ENCODE peak calls at places on chromosomes 4 and X, in four cellular contexts. Y is nephron progenitor cell, X is thoracic aorta, O is HFFc6. I is an unnamed sample.

GRCh38 chr4:38948551-38948950 is 80.9 kb downstream of the FAM114A1 start:
- DNase-seq in O (peak), Y (no peak), X (no peak), I (peak)

GRCh38 chr4:154041595-154042086 is 252.8 kb upstream of the SFRP2 start:
- DNase-seq in Y (no peak), X (no peak), O (no peak), I (no peak)

GRCh38 chr4:79413032-79413431 is 5.0 kb upstream of the GK2 start:
- DNase-seq in Y (no peak), O (no peak), X (no peak), I (no peak)

GRCh38 chrX:118420462-118420861 is 74.6 kb downstream of the WDR44 start:
- DNase-seq in Y (no peak), O (no peak), X (no peak), I (no peak)

GRCh38 chr4:99300934-99301333 is 10.1 kb upstream of the ADH1A start:
- DNase-seq in O (peak), X (peak), Y (no peak), I (peak)

GRCh38 chr4:144655491-144655890 is 9.5 kb downstream of the HHIP start:
- DNase-seq in Y (no peak), O (no peak), X (no peak), I (no peak)

GRCh38 chrX:134294548-134294947 is 57.6 kb downstream of the CCDC160 start:
- DNase-seq in X (no peak), Y (no peak), O (no peak), I (no peak)

GRCh38 chrX:20477836-20478532 is 211.3 kb upstream of the RPS6KA3 start:
- DNase-seq in X (no peak), Y (no peak), O (no peak), I (no peak)

GRCh38 chrX:107483976-107484726 is 34.7 kb downstream of the FRMPD3 start:
- DNase-seq in O (no peak), X (no peak), Y (peak), I (no peak)

GRCh38 chrX:12701625-12702024 is 89.6 kb upstream of the PRPS2 start:
- DNase-seq in X (no peak), O (peak), Y (peak), I (no peak)

GRCh38 chr4:108113229-108113628 is 55.5 kb downstream of the LEF1 start:
- DNase-seq in X (no peak), O (no peak), Y (no peak), I (no peak)

GRCh38 chrX:12974797-12975669 is at the start of gene TMSB4X:
- DNase-seq in X (peak), Y (peak), O (peak), I (peak)

GRCh38 chrX:136067946-136068345 is 79.4 kb upstream of the FHL1 start:
- DNase-seq in X (no peak), Y (no peak), O (no peak), I (no peak)

GRCh38 chr4:147327322-147327721 is 153.6 kb upstream of the EDNRA start:
- DNase-seq in X (no peak), O (no peak), Y (no peak), I (no peak)

GRCh38 chr4:29075366-29075765 is 1644.8 kb upstream of the PCDH7 start:
- DNase-seq in X (no peak), Y (no peak), O (no peak), I (no peak)

GRCh38 chrX:134685662-134686061 is 27.4 kb upstream of the PLAC1 start:
- DNase-seq in X (no peak), O (peak), Y (no peak), I (no peak)

GRCh38 chr4:173111031-173111430 is 57.6 kb upstream of the GALNT7 start:
- DNase-seq in Y (no peak), X (no peak), O (no peak), I (no peak)

GRCh38 chrX:134180566-134180965 is 56.4 kb upstream of the CCDC160 start:
- DNase-seq in X (no peak), O (no peak), Y (no peak), I (no peak)

GRCh38 chr4:65538571-65538970 is 131.7 kb downstream of the EPHA5 start:
- DNase-seq in Y (no peak), X (no peak), O (no peak), I (no peak)

GRCh38 chr4:127249066-127249766 is 383.5 kb upstream of the INTU start:
- DNase-seq in Y (no peak), O (no peak), X (no peak), I (no peak)

GRCh38 chr4:139655116-139655515 is 10.5 kb upstream of the MGST2 start:
- DNase-seq in Y (no peak), X (no peak), O (peak), I (no peak)

GRCh38 chrX:925094-925493 is 287.4 kb downstream of the CRLF2 start:
- DNase-seq in Y (no peak), X (no peak), O (no peak), I (no peak)

DNA sequence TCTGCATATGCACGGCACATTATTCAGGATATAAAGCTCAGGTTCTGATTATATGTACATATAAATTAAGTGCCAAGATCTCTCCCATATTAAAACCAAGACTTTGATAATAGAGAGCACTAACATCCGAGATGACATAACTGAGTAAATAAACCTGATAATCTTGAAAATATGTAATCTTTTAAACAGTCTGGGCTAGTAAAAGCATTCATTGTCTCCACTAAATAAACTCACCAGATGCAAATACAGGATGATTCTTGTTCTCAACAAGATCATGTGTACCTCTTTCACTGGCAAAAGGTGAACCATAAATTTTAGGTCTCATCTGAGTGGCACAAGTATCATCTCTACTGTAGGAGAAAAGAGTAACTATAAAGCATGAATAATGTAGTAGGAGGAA is 942.2 kb downstream of the TRAM1L1 start:
- DNase-seq in Y (no peak), X (no peak), O (no peak), I (no peak)
- TF ChIP-seq CTCF in Y (no peak), X (no peak), O (no peak), I (no peak)

DNA sequence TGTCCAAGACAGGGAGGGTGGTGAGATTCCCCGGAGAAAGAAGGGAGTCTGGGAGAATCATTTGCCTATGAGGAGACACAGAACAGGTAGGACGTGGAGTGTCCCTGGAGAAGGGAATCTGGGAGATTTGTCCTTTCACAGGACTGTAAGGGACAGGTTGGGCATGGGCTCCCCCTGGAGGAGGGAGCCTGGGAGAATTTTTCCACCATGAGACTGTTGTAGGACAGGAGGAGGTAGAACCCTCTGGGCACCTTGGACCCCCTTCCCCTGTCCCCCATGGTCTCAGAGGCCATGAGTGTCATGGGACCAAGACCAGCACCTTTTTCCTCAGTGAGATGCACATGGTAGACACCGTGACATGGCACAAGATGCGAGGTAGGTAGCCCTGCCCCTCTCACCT is 2.8 kb downstream of the PORCN start:
- DNase-seq in Y (no peak), X (no peak), O (no peak), I (no peak)
- TF ChIP-seq CTCF in Y (no peak), X (no peak), O (peak), I (no peak)

GRCh38 chrX:44542567-44543325 is at the start of gene FUNDC1:
- DNase-seq in O (peak), Y (peak), X (peak), I (peak)
- TF ChIP-seq CTCF in O (peak), Y (peak), X (no peak), I (no peak)

GRCh38 chr4:2393353-2394270 is 24.8 kb downstream of the ZFYVE28 start:
- DNase-seq in Y (peak), X (no peak), O (no peak), I (no peak)
- TF ChIP-seq CTCF in Y (no peak), X (no peak), O (no peak), I (no peak)

DNA sequence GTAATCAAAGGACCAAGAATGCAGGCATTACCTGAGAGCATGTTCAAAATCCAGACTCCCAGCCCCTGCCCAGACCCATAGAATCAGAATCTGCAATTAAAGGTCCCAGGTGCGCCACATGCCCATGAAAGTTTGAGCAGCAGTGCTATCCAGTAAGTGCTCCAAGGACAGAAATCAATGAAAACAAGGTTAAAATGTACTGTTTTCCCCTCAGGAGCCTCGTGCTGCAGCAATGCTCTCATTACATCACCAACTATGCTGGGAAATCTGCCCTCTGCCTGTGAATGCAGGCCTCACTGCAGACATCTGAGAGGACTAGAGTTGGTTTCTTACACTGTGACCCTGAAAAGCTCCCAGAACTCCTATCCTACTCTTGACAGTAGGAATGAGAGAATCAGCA is 21.1 kb downstream of the ANXA5 start:
- DNase-seq in O (peak), Y (no peak), X (no peak), I (no peak)
- TF ChIP-seq CTCF in O (peak), Y (no peak), X (no peak), I (no peak)

GRCh38 chr4:82360298-82361177 is 13.3 kb downstream of the HNRNPD start:
- DNase-seq in O (peak), X (no peak), Y (no peak), I (no peak)
- TF ChIP-seq CTCF in O (peak), X (peak), Y (peak), I (peak)

DNA sequence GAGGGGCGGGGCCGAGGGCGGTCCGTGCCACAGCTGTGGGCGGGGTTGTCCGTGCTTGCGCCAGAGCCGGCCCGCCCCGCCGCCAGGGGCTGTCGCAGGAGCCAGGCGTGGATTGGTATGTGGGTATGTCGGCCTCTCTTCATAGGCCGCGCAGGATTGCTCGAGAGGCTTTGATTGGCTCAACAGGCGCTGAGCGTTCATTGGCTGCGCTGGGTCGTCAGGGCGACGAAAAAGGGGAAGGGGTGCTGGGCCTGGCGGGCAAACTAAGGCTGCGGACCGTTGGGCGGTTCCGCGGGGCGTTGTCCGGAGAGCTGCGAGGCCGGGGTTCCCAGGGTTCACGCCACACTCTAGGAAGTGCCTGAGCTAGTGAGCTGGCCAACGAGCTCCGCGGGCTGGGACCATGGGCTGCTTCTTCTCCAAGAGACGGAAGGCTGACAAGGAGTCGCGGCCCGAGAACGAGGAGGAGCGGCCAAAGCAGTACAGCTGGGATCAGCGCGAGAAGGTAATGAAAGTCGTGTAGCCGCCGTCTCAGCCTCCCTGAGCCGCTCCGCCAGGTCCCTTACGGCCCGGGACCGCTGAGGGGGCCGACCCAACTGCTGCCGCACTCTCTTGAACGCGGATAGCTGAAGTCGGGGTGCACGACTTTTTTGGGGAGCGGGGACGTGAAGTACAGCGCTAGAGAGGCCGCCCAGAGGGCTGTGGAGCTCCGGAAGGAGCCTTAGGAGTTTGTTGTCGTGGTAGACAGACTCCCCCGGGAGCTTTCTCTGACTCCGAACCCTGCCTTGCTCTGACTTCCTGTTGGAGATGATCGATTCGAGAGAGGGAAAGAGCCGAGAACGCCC is at the start of gene RP2:
- DNase-seq in Y (peak), X (peak), O (peak), I (peak)
- TF ChIP-seq CTCF in Y (no peak), X (no peak), O (peak), I (peak)

GRCh38 chrX:100677616-100678181 is 33.7 kb downstream of the SRPX2 start:
- DNase-seq in O (no peak), Y (no peak), X (no peak), I (no peak)

GRCh38 chrX:100673397-100673953 is 29.5 kb downstream of the SRPX2 start:
- DNase-seq in Y (no peak), O (peak), X (no peak), I (no peak)

GRCh38 chrX:100674705-100675104 is 30.7 kb downstream of the SRPX2 start:
- DNase-seq in X (no peak), O (no peak), Y (no peak), I (no peak)
- TF ChIP-seq CTCF in X (no peak), O (no peak), Y (no peak), I (no peak)

DNA sequence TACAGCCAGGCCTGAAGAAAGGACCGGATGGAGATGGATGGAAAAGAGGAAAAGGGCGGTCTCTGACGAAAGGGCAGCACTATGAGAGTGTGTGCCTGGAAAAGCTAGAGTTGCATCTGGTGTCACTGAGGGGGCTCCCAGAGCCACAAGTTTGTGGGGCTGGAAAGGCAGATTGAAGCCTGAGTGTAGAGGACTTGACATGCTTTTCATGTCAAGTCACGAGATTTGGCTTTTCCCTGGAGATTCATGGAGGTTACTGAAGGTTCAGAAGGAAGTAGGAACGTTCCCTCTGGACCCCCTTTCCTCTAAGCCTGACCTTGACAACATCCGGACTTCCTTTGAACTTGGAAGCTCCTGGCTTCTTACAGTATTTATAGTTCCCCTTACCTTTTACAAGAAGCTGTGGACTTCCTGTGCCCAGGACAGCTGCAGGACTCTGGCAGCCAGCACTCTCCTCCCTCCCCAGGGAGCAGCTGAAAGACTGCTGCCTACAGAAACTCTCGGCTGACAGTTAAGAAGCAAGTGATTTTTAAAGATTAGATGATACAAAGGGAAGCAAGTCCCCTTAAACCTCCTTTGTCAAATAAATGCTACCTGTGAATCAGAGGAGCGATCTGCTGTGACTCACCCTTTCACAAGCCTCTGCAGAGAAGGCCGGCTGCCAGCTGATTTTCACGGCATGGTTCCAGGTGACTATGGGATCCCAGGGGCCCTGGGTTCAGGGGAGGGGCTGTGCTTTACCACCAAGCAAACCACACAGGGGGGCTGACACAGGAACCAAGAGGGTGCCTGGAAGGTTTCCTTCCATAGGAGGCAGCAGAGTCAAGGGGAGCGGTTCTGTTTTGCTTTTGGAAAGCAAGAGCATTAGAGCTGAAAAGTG is 72.9 kb upstream of the STIM2 start:
- DNase-seq in X (no peak), Y (no peak), O (peak), I (no peak)
- TF ChIP-seq CTCF in X (no peak), Y (no peak), O (peak), I (peak)

GRCh38 chr4:117134386-117134785 is 49.0 kb upstream of the TRAM1L1 start:
- DNase-seq in Y (peak), O (peak), X (no peak), I (no peak)
- TF ChIP-seq CTCF in Y (peak), O (peak), X (peak), I (peak)

I was measured in tibial artery.